ENCODE peak calls at places on chromosomes 12 and 14, in seven cellular contexts. One of them, this sample, is unnamed.

GRCh38 chr12:6182279-6182898 is 17.8 kb upstream of the CD9 start:
- DNase-seq in GM12878: no peak
- DNase-seq in epithelial cell of proximal tubule: no peak
- DNase-seq in ovary: peak; percentile 71
- DNase-seq in GM13976: no peak
- DNase-seq in stomach: peak; percentile 59
- DNase-seq in endothelial cell: no peak
- DNase-seq in this sample: no peak

GRCh38 chr14:33997611-33998010 is 46.7 kb upstream of the EGLN3 start:
- DNase-seq in GM12878: no peak
- DNase-seq in epithelial cell of proximal tubule: no peak
- DNase-seq in ovary: no peak
- DNase-seq in GM13976: no peak
- DNase-seq in stomach: no peak
- DNase-seq in endothelial cell: no peak
- DNase-seq in this sample: no peak

GRCh38 chr12:58176296-58176869 is 235.0 kb downstream of the ATP23 start:
- DNase-seq in GM12878: no peak
- DNase-seq in epithelial cell of proximal tubule: no peak
- DNase-seq in ovary: no peak
- DNase-seq in GM13976: peak; percentile 4
- DNase-seq in stomach: peak; percentile 36
- DNase-seq in endothelial cell: peak; percentile 49
- DNase-seq in this sample: no peak

GRCh38 chr12:11067514-11067913 is 5.4 kb upstream of the TAS2R46 start:
- DNase-seq in GM12878: no peak
- DNase-seq in epithelial cell of proximal tubule: no peak
- DNase-seq in ovary: no peak
- DNase-seq in GM13976: no peak
- DNase-seq in stomach: no peak
- DNase-seq in endothelial cell: no peak
- DNase-seq in this sample: no peak

GRCh38 chr14:27090716-27091115 is 492.9 kb upstream of the NOVA1 start:
- DNase-seq in GM12878: no peak
- DNase-seq in epithelial cell of proximal tubule: no peak
- DNase-seq in ovary: no peak
- DNase-seq in GM13976: no peak
- DNase-seq in stomach: no peak
- DNase-seq in endothelial cell: no peak
- DNase-seq in this sample: no peak

GRCh38 chr12:46886541-46887041 is 60.8 kb upstream of the SLC38A4 start:
- DNase-seq in GM12878: no peak
- DNase-seq in epithelial cell of proximal tubule: peak; percentile 73
- DNase-seq in ovary: no peak
- DNase-seq in GM13976: no peak
- DNase-seq in stomach: no peak
- DNase-seq in endothelial cell: no peak
- DNase-seq in this sample: peak; percentile 84

GRCh38 chr12:53217049-53217929 is 10.2 kb upstream of the ITGB7 start:
- DNase-seq in GM12878: no peak
- DNase-seq in epithelial cell of proximal tubule: no peak
- DNase-seq in ovary: no peak
- DNase-seq in GM13976: no peak
- DNase-seq in stomach: peak; percentile 62
- DNase-seq in endothelial cell: no peak
- DNase-seq in this sample: no peak

GRCh38 chr14:99681832-99682148 is 2.3 kb upstream of the CYP46A1 start:
- DNase-seq in GM12878: no peak
- DNase-seq in epithelial cell of proximal tubule: no peak
- DNase-seq in ovary: no peak
- DNase-seq in GM13976: no peak
- DNase-seq in stomach: no peak
- DNase-seq in endothelial cell: no peak
- DNase-seq in this sample: no peak

GRCh38 chr12:130456375-130457199 is 118.9 kb downstream of the PIWIL1 start:
- DNase-seq in GM12878: no peak
- DNase-seq in epithelial cell of proximal tubule: no peak
- DNase-seq in ovary: no peak
- DNase-seq in GM13976: no peak
- DNase-seq in stomach: peak; percentile 68
- DNase-seq in endothelial cell: no peak
- DNase-seq in this sample: no peak

GRCh38 chr14:69090187-69090789 is 62.6 kb downstream of the DCAF5 start:
- DNase-seq in GM12878: no peak
- DNase-seq in epithelial cell of proximal tubule: no peak
- DNase-seq in ovary: no peak
- DNase-seq in GM13976: peak; percentile 17
- DNase-seq in stomach: no peak
- DNase-seq in endothelial cell: peak; percentile 15
- DNase-seq in this sample: no peak

GRCh38 chr12:48973531-48973930 is 2.0 kb upstream of the WNT10B start:
- DNase-seq in GM12878: no peak
- DNase-seq in epithelial cell of proximal tubule: no peak
- DNase-seq in ovary: no peak
- DNase-seq in GM13976: no peak
- DNase-seq in stomach: no peak
- DNase-seq in endothelial cell: no peak
- DNase-seq in this sample: no peak

GRCh38 chr14:69049675-69050074 is 70.6 kb upstream of the ACTN1 start:
- DNase-seq in GM12878: no peak
- DNase-seq in epithelial cell of proximal tubule: no peak
- DNase-seq in ovary: peak; percentile 56
- DNase-seq in GM13976: no peak
- DNase-seq in stomach: no peak
- DNase-seq in endothelial cell: no peak
- DNase-seq in this sample: no peak

GRCh38 chr14:91716999-91717398 is 14.9 kb downstream of the CATSPERB start:
- DNase-seq in GM12878: no peak
- DNase-seq in epithelial cell of proximal tubule: no peak
- DNase-seq in ovary: no peak
- DNase-seq in GM13976: no peak
- DNase-seq in stomach: no peak
- DNase-seq in endothelial cell: no peak
- DNase-seq in this sample: no peak

GRCh38 chr12:522692-523378 is 63.1 kb downstream of the B4GALNT3 start:
- DNase-seq in GM12878: no peak
- DNase-seq in epithelial cell of proximal tubule: no peak
- DNase-seq in ovary: no peak
- DNase-seq in GM13976: no peak
- DNase-seq in stomach: no peak
- DNase-seq in endothelial cell: no peak
- DNase-seq in this sample: no peak

GRCh38 chr12:80353254-80353653 is 90.8 kb upstream of the PTPRQ start:
- DNase-seq in GM12878: no peak
- DNase-seq in epithelial cell of proximal tubule: no peak
- DNase-seq in ovary: no peak
- DNase-seq in GM13976: no peak
- DNase-seq in stomach: no peak
- DNase-seq in endothelial cell: no peak
- DNase-seq in this sample: no peak

GRCh38 chr14:50677527-50678063 is 9.5 kb upstream of the SAV1 start:
- DNase-seq in GM12878: peak; percentile 61
- DNase-seq in epithelial cell of proximal tubule: peak; percentile 48
- DNase-seq in ovary: no peak
- DNase-seq in GM13976: peak; percentile 40
- DNase-seq in stomach: no peak
- DNase-seq in endothelial cell: no peak
- DNase-seq in this sample: no peak

GRCh38 chr12:46523863-46524770 is 151.5 kb upstream of the SLC38A2 start:
- DNase-seq in GM12878: no peak
- DNase-seq in epithelial cell of proximal tubule: peak; percentile 23
- DNase-seq in ovary: no peak
- DNase-seq in GM13976: no peak
- DNase-seq in stomach: no peak
- DNase-seq in endothelial cell: no peak
- DNase-seq in this sample: peak; percentile 93

DNA sequence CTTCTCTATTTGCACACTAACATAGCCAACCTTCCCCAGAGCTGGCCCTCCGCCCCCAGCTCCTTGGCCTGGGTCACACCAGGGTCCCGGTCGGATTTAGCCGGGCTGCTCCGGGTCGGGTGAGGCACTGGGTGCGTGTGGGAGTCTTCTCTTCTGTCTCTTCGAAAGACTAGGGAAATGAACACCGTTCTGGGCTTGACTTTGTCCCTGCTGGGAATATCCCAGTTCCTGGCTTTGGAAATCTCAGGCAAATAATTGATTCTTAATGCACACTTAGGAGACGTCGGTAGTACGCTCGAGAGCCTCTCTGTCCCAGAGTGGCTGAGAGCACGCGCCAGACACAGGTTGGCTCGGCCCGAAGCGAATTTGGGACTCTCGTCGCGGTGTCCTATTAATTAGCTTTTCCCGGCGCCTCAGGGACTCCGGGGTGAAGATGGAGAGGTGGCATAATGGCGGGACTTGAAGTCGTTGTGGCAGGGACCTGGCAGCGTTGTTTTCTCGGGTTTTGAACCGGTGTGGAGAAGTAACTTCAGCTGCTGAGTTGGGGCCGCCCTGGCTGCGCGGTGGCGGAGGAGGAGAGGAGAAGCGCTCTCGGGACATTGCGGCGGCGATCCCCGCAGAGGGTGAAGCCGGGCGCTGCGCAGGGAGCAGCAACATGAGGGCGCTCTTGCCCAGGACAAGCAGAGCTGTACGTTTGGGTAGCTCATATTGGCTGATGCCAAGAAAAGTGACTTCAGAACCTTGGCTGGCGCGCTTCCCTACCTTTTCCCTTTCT is 7.5 kb downstream of the FOXG1 start:
- DNase-seq in GM12878: no peak
- DNase-seq in epithelial cell of proximal tubule: no peak
- DNase-seq in ovary: no peak
- DNase-seq in GM13976: peak; percentile 48
- DNase-seq in stomach: no peak
- DNase-seq in endothelial cell: peak; percentile 89
- DNase-seq in this sample: no peak
- TF ChIP-seq CTCF in GM12878: peak; percentile 46
- TF ChIP-seq CTCF in epithelial cell of proximal tubule: peak; percentile 43
- TF ChIP-seq CTCF in ovary: no peak
- TF ChIP-seq CTCF in GM13976: peak; percentile 6
- TF ChIP-seq CTCF in stomach: no peak
- TF ChIP-seq CTCF in endothelial cell: no peak
- TF ChIP-seq CTCF in this sample: no peak

GRCh38 chr14:22098435-22098834 is 424.8 kb upstream of the OR4E1 start:
- DNase-seq in GM12878: no peak
- DNase-seq in epithelial cell of proximal tubule: no peak
- DNase-seq in ovary: no peak
- DNase-seq in GM13976: no peak
- DNase-seq in stomach: no peak
- DNase-seq in endothelial cell: no peak
- DNase-seq in this sample: no peak

GRCh38 chr14:22096511-22096890 is 422.9 kb upstream of the OR4E1 start:
- DNase-seq in GM12878: no peak
- DNase-seq in epithelial cell of proximal tubule: no peak
- DNase-seq in ovary: no peak
- DNase-seq in GM13976: no peak
- DNase-seq in stomach: no peak
- DNase-seq in endothelial cell: no peak
- DNase-seq in this sample: no peak

GRCh38 chr14:22097072-22097471 is 423.5 kb upstream of the OR4E1 start:
- DNase-seq in GM12878: no peak
- DNase-seq in epithelial cell of proximal tubule: no peak
- DNase-seq in ovary: no peak
- DNase-seq in GM13976: no peak
- DNase-seq in stomach: no peak
- DNase-seq in endothelial cell: no peak
- DNase-seq in this sample: no peak

GRCh38 chr14:22097606-22098292 is 424.1 kb upstream of the OR4E1 start:
- DNase-seq in GM12878: no peak
- DNase-seq in epithelial cell of proximal tubule: no peak
- DNase-seq in ovary: no peak
- DNase-seq in GM13976: no peak
- DNase-seq in stomach: no peak
- DNase-seq in endothelial cell: no peak
- DNase-seq in this sample: no peak

DNA sequence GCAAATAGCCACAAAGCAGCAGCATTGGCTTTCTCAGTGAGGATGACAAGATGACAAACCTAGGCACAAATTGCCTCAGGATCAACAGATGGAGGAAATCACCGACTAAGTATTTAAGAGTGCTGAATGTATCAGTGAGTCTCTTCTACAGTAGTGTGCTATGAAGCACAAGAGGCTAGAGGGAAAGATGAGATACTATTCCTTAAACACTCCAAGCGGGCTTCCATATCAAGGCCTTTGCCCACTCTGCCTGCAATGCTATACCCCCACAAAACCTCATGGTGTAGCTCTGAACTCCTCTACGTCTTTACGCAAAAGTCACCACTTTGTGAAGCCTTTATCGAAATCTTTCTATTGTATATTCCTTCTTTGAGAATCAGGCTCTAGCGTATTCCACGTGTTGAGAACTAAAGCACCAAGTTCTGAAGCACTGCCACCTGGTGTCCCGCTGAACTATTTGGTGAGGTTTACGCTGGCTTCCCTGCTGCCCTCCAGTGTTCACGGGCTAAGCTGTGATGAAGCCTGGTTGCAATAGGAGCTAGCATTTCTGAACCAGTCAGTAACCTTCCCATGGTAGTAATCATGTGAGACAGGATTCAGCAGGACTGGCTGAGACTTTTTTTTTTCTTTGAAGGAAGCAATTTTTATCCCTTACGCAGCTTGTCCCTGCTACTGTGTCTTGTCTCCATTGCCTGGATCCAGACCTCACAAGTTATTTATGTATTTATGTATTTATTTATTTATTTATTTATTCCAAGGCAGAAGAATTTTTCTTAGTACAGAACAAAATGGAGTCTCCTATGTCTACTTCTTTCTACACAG is 426.5 kb upstream of the OR4E1 start:
- DNase-seq in GM12878: no peak
- DNase-seq in epithelial cell of proximal tubule: peak; percentile 59
- DNase-seq in ovary: peak; percentile 36
- DNase-seq in GM13976: peak; percentile 47
- DNase-seq in stomach: peak; percentile 58
- DNase-seq in endothelial cell: peak; percentile 72
- DNase-seq in this sample: peak; percentile 51
- TF ChIP-seq CTCF in GM12878: peak; percentile 90
- TF ChIP-seq CTCF in epithelial cell of proximal tubule: peak; percentile 98
- TF ChIP-seq CTCF in ovary: peak; percentile 75
- TF ChIP-seq CTCF in GM13976: peak; percentile 70
- TF ChIP-seq CTCF in stomach: peak; percentile 62
- TF ChIP-seq CTCF in endothelial cell: peak; percentile 34
- TF ChIP-seq CTCF in this sample: peak; percentile 87

GRCh38 chr12:21073822-21074460 is 57.1 kb upstream of the SLCO1B1 start:
- DNase-seq in GM12878: no peak
- DNase-seq in epithelial cell of proximal tubule: no peak
- DNase-seq in ovary: no peak
- DNase-seq in GM13976: no peak
- DNase-seq in stomach: no peak
- DNase-seq in endothelial cell: no peak
- DNase-seq in this sample: no peak
- TF ChIP-seq CTCF in GM12878: no peak
- TF ChIP-seq CTCF in epithelial cell of proximal tubule: no peak
- TF ChIP-seq CTCF in ovary: no peak
- TF ChIP-seq CTCF in GM13976: no peak
- TF ChIP-seq CTCF in stomach: no peak
- TF ChIP-seq CTCF in endothelial cell: no peak
- TF ChIP-seq CTCF in this sample: no peak

DNA sequence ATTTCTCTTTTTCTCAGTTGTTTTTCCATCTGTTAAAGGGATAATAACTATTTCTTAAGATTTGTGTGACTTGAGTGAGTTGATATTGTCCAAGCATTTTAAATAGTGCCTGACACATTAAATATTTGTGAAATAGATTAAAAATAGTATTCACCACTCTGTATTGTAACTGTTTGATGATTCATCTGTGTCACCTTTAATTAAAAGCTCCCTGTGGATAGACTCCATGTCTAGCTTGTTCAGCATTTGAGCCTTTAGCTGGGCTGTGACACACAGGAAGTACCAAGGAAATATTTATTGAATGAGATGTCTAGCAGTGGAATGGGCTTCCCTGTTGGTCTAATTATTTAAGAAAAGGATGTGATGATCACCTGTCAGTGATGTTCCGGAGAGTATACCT is 1.8 kb upstream of the GLIPR1L2 start:
- DNase-seq in GM12878: no peak
- DNase-seq in epithelial cell of proximal tubule: no peak
- DNase-seq in ovary: no peak
- DNase-seq in GM13976: no peak
- DNase-seq in stomach: no peak
- DNase-seq in endothelial cell: no peak
- DNase-seq in this sample: peak; percentile 14
- TF ChIP-seq CTCF in GM12878: no peak
- TF ChIP-seq CTCF in epithelial cell of proximal tubule: no peak
- TF ChIP-seq CTCF in ovary: no peak
- TF ChIP-seq CTCF in GM13976: no peak
- TF ChIP-seq CTCF in stomach: no peak
- TF ChIP-seq CTCF in endothelial cell: no peak
- TF ChIP-seq CTCF in this sample: no peak

This sample was measured in kidney epithelial cell.